ENCODE peak calls at places on chromosomes 3 and 15, in four cellular contexts. Y, J, E and U are unnamed samples.

GRCh38 chr15:51270706-51271105 is 67.7 kb downstream of the CYP19A1 start:
- DNase-seq in E (no peak), Y (no peak), J (no peak), U (no peak)

GRCh38 chr3:63441262-63441661 is 163.2 kb downstream of the SYNPR start:
- DNase-seq in E (no peak), J (no peak), Y (no peak), U (no peak)

GRCh38 chr3:147393261-147393964 is 12.9 kb downstream of the ZIC4 start:
- DNase-seq in J (no peak), E (peak; percentile 66), Y (no peak), U (no peak)

GRCh38 chr15:39140060-39140604 is 440.7 kb upstream of the THBS1 start:
- DNase-seq in Y (peak; percentile 62), J (no peak), E (no peak), U (peak; percentile 100)

GRCh38 chr3:134677987-134678308 is 27.1 kb upstream of the KY start:
- DNase-seq in Y (no peak), E (no peak), J (no peak), U (no peak)

GRCh38 chr15:83205725-83206324 is 1.8 kb downstream of the HDGFL3 start:
- DNase-seq in Y (no peak), J (no peak), E (no peak), U (peak; percentile 67)

GRCh38 chr3:197795200-197795599 is 4.1 kb downstream of the LRCH3 start:
- DNase-seq in E (no peak), Y (no peak), J (peak; percentile 27), U (no peak)

GRCh38 chr3:53191836-53192480 is 30.9 kb downstream of the PRKCD start:
- DNase-seq in J (no peak), Y (no peak), E (no peak), U (no peak)

GRCh38 chr15:95715116-95715888 is 615.2 kb upstream of the NR2F2 start:
- DNase-seq in E (no peak), J (no peak), Y (no peak), U (no peak)

GRCh38 chr3:71172951-71173350 is 410.6 kb downstream of the FOXP1 start:
- DNase-seq in E (no peak), J (no peak), Y (no peak), U (no peak)

GRCh38 chr3:193207290-193207689 is 33.7 kb upstream of the PLAAT1 start:
- DNase-seq in E (no peak), Y (no peak), J (no peak), U (no peak)

GRCh38 chr3:53027254-53027844 is 18.5 kb downstream of the SFMBT1 start:
- DNase-seq in Y (no peak), E (no peak), J (no peak), U (no peak)

GRCh38 chr3:46438831-46439230 is 25.9 kb downstream of the LTF start:
- DNase-seq in Y (no peak), J (no peak), E (no peak), U (no peak)

GRCh38 chr15:41990243-41990605 is 17.9 kb upstream of the EHD4 start:
- DNase-seq in J (no peak), Y (no peak), E (no peak), U (no peak)

GRCh38 chr15:24917431-24917830 is 37.4 kb upstream of the SNRPN start:
- DNase-seq in E (no peak), Y (no peak), J (no peak), U (no peak)

GRCh38 chr15:44712108-44713005 is 1.0 kb downstream of the B2M start:
- DNase-seq in J (peak; percentile 53), Y (no peak), E (no peak), U (peak; percentile 68)

GRCh38 chr3:24340966-24341365 is 153.7 kb downstream of the THRB start:
- DNase-seq in E (no peak), J (no peak), Y (no peak), U (no peak)

GRCh38 chr15:45364271-45364670 is 14.1 kb downstream of the GATM start:
- DNase-seq in Y (no peak), E (no peak), J (no peak), U (no peak)

GRCh38 chr15:66023322-66023972 is 154.2 kb downstream of the RAB11A start:
- DNase-seq in J (no peak), Y (no peak), E (no peak), U (no peak)